ENCODE peak calls at places on chromosomes 7 and 10, in eight cellular contexts. G is cardiac fibroblast; X is adipocyte; N is BJ; M is astrocyte of the spinal cord; C is stimulated activated CD4-positive, alpha-beta T cell treated with anti-CD3 and anti-CD28 coated beads, Interleukin-1b, Interleukin-23, amount 100 ng/mL, for 24 hours; I is T-helper 9 cell; P is activated CD8-positive, alpha-beta memory T cell treated with anti-CD3 and anti-CD28 coated beads, Interleukin-2, amount 50 U/mL, for 4 hours. S is an unnamed sample.

GRCh38 chr7:66497346-66497745 is 131.3 kb upstream of the KCTD7 start:
- DNase-seq in G (no peak), C (no peak), X (no peak), M (no peak), P (no peak), N (no peak), I (no peak), S (no peak)

GRCh38 chr10:33412261-33413092 is 78.0 kb upstream of the NRP1 start:
- DNase-seq in G (peak), X (peak), I (no peak), C (no peak), N (peak), P (no peak), M (peak), S (no peak)

GRCh38 chr7:45593121-45593541 is 19.0 kb downstream of the ADCY1 start:
- DNase-seq in I (no peak), X (no peak), P (no peak), C (no peak), N (no peak), G (no peak), M (no peak), S (no peak)

GRCh38 chr10:114937962-114938817 is at the start of gene TRUB1:
- DNase-seq in C (peak), X (peak), N (peak), P (peak), I (peak), G (peak), M (peak), S (peak)

GRCh38 chr10:12633776-12634390 is 284.5 kb downstream of the CAMK1D start:
- DNase-seq in M (no peak), C (no peak), N (no peak), G (no peak), P (no peak), X (no peak), I (no peak), S (no peak)

GRCh38 chr10:72259491-72260214 is 14.1 kb upstream of the DDIT4 start:
- DNase-seq in C (no peak), X (peak), I (no peak), G (peak), N (peak), M (peak), P (no peak), S (no peak)

GRCh38 chr10:74207681-74208080 is 56.7 kb downstream of the ADK start:
- DNase-seq in C (no peak), M (no peak), I (no peak), G (no peak), P (no peak), N (no peak), X (no peak), S (no peak)

GRCh38 chr7:70907594-70907993 is 224.3 kb upstream of the GALNT17 start:
- DNase-seq in C (no peak), I (no peak), P (no peak), M (no peak), G (no peak), N (no peak), X (no peak), S (no peak)

GRCh38 chr7:88278881-88279280 is 27.8 kb downstream of the STEAP4 start:
- DNase-seq in P (no peak), G (peak), I (no peak), X (peak), N (no peak), C (no peak), M (peak), S (no peak)

GRCh38 chr10:87973635-87974034 is 110.2 kb downstream of the PTEN start:
- DNase-seq in N (no peak), M (peak), C (no peak), I (no peak), G (peak), P (no peak), X (peak), S (peak)

S was measured in H1.